ENCODE peak calls at places on chromosomes 11 and 22, in five cellular contexts. B is NCI-H510A treated with DMSO at 0.1 percent for 48 hours, R is GM12891, S is HTR-8/SVneo, G is GM13977. U is an unnamed sample.

GRCh38 chr22:33563568-33563967 is 356.7 kb downstream of the LARGE1 start:
- DNase-seq in G (no peak), R (no peak), S (no peak), B (no peak), U (no peak)

GRCh38 chr11:57424802-57425564 is 1.9 kb downstream of the SLC43A3 start:
- DNase-seq in S (peak), R (peak), G (peak), B (peak), U (peak)

GRCh38 chr11:119192111-119192510 is 6.8 kb downstream of the NHERF4 start:
- DNase-seq in R (no peak), B (no peak), S (no peak), G (no peak), U (no peak)

GRCh38 chr11:575324-575995 is 810 bp upstream of the PHRF1 start:
- DNase-seq in B (peak), S (peak), G (no peak), R (no peak), U (no peak)

GRCh38 chr11:313787-314547 is at the start of gene IFITM1:
- DNase-seq in B (no peak), G (peak), S (peak), R (peak), U (peak)

GRCh38 chr22:30481711-30482110 is 9.9 kb upstream of the SEC14L3 start:
- DNase-seq in B (no peak), S (peak), R (no peak), G (no peak), U (no peak)

GRCh38 chr22:32413715-32414114 is 1.7 kb upstream of the RTCB start:
- DNase-seq in R (no peak), B (peak), S (no peak), G (peak), U (no peak)

GRCh38 chr11:34274712-34275398 is 83.0 kb downstream of the ABTB2 start:
- DNase-seq in S (peak), G (no peak), B (peak), R (no peak), U (no peak)

GRCh38 chr22:49768077-49768476 is 59.6 kb downstream of the BRD1 start:
- DNase-seq in G (no peak), R (no peak), S (no peak), B (no peak), U (no peak)